ENCODE peak calls at places on chromosomes 16 and 17, in five cellular contexts. H, X, R, U and S are unnamed samples.
A peak's percentile ranks its signal among the peaks of the same experiment; 100 is the strongest.

GRCh38 chr16:8417145-8417544 is 173.2 kb downstream of the TMEM114 start:
- DNase-seq in H (no peak), X (no peak), R (no peak), U (no peak), S (no peak)

GRCh38 chr17:27565874-27566672 is 64.9 kb upstream of the LGALS9 start:
- DNase-seq in H (no peak), X (peak; percentile 68), R (no peak), U (no peak), S (no peak)

GRCh38 chr16:15440852-15441251 is 6.5 kb downstream of the BMERB1 start:
- DNase-seq in H (peak; percentile 75), X (peak; percentile 84), R (peak; percentile 29), U (no peak), S (peak; percentile 71)

GRCh38 chr17:29663155-29663554 is 40.4 kb upstream of the CORO6 start:
- DNase-seq in H (no peak), X (peak; percentile 57), R (peak; percentile 44), U (no peak), S (no peak)

GRCh38 chr16:89921699-89922476 is 1.3 kb upstream of the TUBB3 start:
- DNase-seq in H (peak; percentile 96), X (peak; percentile 96), R (peak; percentile 93), U (no peak), S (peak; percentile 96)

GRCh38 chr17:40854175-40854814 is 12.7 kb downstream of the KRT12 start:
- DNase-seq in H (peak; percentile 75), X (peak; percentile 90), R (peak; percentile 92), U (no peak), S (peak; percentile 91)

GRCh38 chr17:61809816-61810392 is 53.4 kb downstream of the BRIP1 start:
- DNase-seq in H (peak; percentile 51), X (peak; percentile 82), R (peak; percentile 79), U (no peak), S (peak; percentile 9)

GRCh38 chr16:27238016-27238587 is 30.5 kb downstream of the NSMCE1 start:
- DNase-seq in H (no peak), X (no peak), R (no peak), U (no peak), S (no peak)

GRCh38 chr17:42287305-42288077 is 807 bp upstream of the STAT5A start:
- DNase-seq in H (peak; percentile 59), X (no peak), R (peak; percentile 45), U (no peak), S (no peak)

GRCh38 chr16:53090591-53091507 is 36.1 kb downstream of the CHD9 start:
- DNase-seq in H (peak; percentile 100), X (peak; percentile 99), R (peak; percentile 100), U (peak; percentile 52), S (peak; percentile 92)